ENCODE peak calls at places on chromosomes 16 and 17, in nine cellular contexts. O is psoas muscle; K is NCI-H1092; S is germinal center; I is T-helper 9 cell; H is NCI-H2081; B is heart right ventricle; L is stimulated activated CD8-positive, alpha-beta memory T cell treated with anti-CD3 and anti-CD28 coated beads, Interleukin-12 subunit alpha, Interleukin-12 subunit beta, amount 100 ng/mL, for 4 hours; M is activated naive CD8-positive, alpha-beta T cell treated with anti-CD3 and anti-CD28 coated beads for 36 hours. X is an unnamed sample.

GRCh38 chr16:23359092-23359760 is 57.1 kb downstream of the SCNN1B start:
- DNase-seq in O (no peak), K (no peak), S (no peak), I (no peak), H (no peak), B (no peak), L (no peak), M (no peak), X (no peak)

GRCh38 chr17:74605361-74605760 is 13.3 kb upstream of the CD300LD start:
- DNase-seq in O (peak; percentile 51), K (no peak), S (no peak), I (no peak), H (no peak), B (peak; percentile 59), L (no peak), M (no peak), X (no peak)

GRCh38 chr16:4733747-4734062 is 366 bp downstream of the ANKS3 start:
- DNase-seq in O (peak; percentile 37), K (no peak), S (no peak), I (peak; percentile 10), H (no peak), B (no peak), L (no peak), M (no peak), X (no peak)

GRCh38 chr16:85085721-85086120 is 26.6 kb downstream of the CIBAR2 start:
- DNase-seq in O (no peak), K (no peak), S (no peak), I (no peak), H (no peak), B (no peak), L (no peak), M (no peak), X (no peak)

GRCh38 chr17:53061446-53061845 is 761.3 kb upstream of the KIF2B start:
- DNase-seq in O (no peak), K (no peak), S (no peak), I (no peak), H (no peak), B (no peak), L (no peak), M (no peak), X (no peak)

GRCh38 chr16:19767497-19767896 is 49.4 kb downstream of the IQCK start:
- DNase-seq in O (no peak), K (no peak), S (no peak), I (no peak), H (no peak), B (no peak), L (no peak), M (no peak), X (no peak)

GRCh38 chr17:1034652-1035210 is 37.8 kb downstream of the TIMM22 start:
- DNase-seq in O (no peak), K (no peak), S (no peak), I (no peak), H (no peak), B (no peak), L (no peak), M (no peak), X (no peak)

GRCh38 chr16:83578146-83578545 is 229.6 kb upstream of the HSBP1 start:
- DNase-seq in O (no peak), K (no peak), S (no peak), I (no peak), H (no peak), B (no peak), L (no peak), M (no peak), X (no peak)

GRCh38 chr16:85463672-85464071 is 149.4 kb upstream of the GSE1 start:
- DNase-seq in O (no peak), K (no peak), S (no peak), I (no peak), H (no peak), B (no peak), L (no peak), M (no peak), X (no peak)

GRCh38 chr16:88886915-88887521 is 20.6 kb upstream of the PABPN1L start:
- DNase-seq in O (peak; percentile 78), K (no peak), S (no peak), I (no peak), H (no peak), B (peak; percentile 90), L (no peak), M (no peak), X (no peak)

GRCh38 chr17:7146115-7146514 is 31.5 kb upstream of the ASGR2 start:
- DNase-seq in O (no peak), K (no peak), S (no peak), I (no peak), H (no peak), B (no peak), L (no peak), M (no peak), X (no peak)

GRCh38 chr17:69757794-69758430 is 317.1 kb upstream of the KCNJ16 start:
- DNase-seq in O (no peak), K (no peak), S (no peak), I (no peak), H (no peak), B (no peak), L (no peak), M (no peak), X (no peak)